ENCODE peak calls at places on chromosomes 3 and 15, in seven cellular contexts. One of them, this sample, is unnamed.

GRCh38 chr3:138046955-138047354 is 37.0 kb downstream of the CLDN18 start:
- DNase-seq in HL-60: no peak
- DNase-seq in endothelial cell: no peak
- DNase-seq in Jurkat, Clone E6-1: no peak
- DNase-seq in T-helper 9 cell: no peak
- DNase-seq in H7: no peak
- DNase-seq in kidney tubule cell: peak; percentile 27
- DNase-seq in this sample: no peak

GRCh38 chr3:178112134-178112533 is 424.1 kb upstream of the KCNMB2 start:
- DNase-seq in HL-60: no peak
- DNase-seq in kidney tubule cell: peak; percentile 11
- DNase-seq in H7: no peak
- DNase-seq in endothelial cell: no peak
- DNase-seq in Jurkat, Clone E6-1: no peak
- DNase-seq in T-helper 9 cell: no peak
- DNase-seq in this sample: peak; percentile 33

GRCh38 chr15:58065011-58065444 is 483 bp downstream of the ALDH1A2 start:
- DNase-seq in endothelial cell: peak; percentile 27
- DNase-seq in HL-60: no peak
- DNase-seq in kidney tubule cell: peak; percentile 20
- DNase-seq in T-helper 9 cell: no peak
- DNase-seq in H7: peak; percentile 56
- DNase-seq in Jurkat, Clone E6-1: no peak
- DNase-seq in this sample: peak; percentile 46

GRCh38 chr3:53773586-53774368 is 72.4 kb downstream of the CHDH start:
- DNase-seq in H7: no peak
- DNase-seq in kidney tubule cell: no peak
- DNase-seq in HL-60: no peak
- DNase-seq in endothelial cell: no peak
- DNase-seq in T-helper 9 cell: no peak
- DNase-seq in Jurkat, Clone E6-1: no peak
- DNase-seq in this sample: no peak

GRCh38 chr15:27579738-27580137 is 519.4 kb downstream of the OCA2 start:
- DNase-seq in H7: no peak
- DNase-seq in kidney tubule cell: no peak
- DNase-seq in Jurkat, Clone E6-1: no peak
- DNase-seq in HL-60: no peak
- DNase-seq in endothelial cell: no peak
- DNase-seq in T-helper 9 cell: no peak
- DNase-seq in this sample: no peak

GRCh38 chr15:38440353-38441129 is 13.4 kb upstream of the FAM98B start:
- DNase-seq in HL-60: peak; percentile 72
- DNase-seq in H7: peak; percentile 30
- DNase-seq in kidney tubule cell: peak; percentile 79
- DNase-seq in endothelial cell: peak; percentile 59
- DNase-seq in T-helper 9 cell: peak; percentile 12
- DNase-seq in Jurkat, Clone E6-1: peak; percentile 74
- DNase-seq in this sample: peak; percentile 70

GRCh38 chr15:64686130-64686735 is 89.2 kb downstream of the RBPMS2 start:
- DNase-seq in HL-60: peak; percentile 43
- DNase-seq in Jurkat, Clone E6-1: peak; percentile 37
- DNase-seq in T-helper 9 cell: no peak
- DNase-seq in kidney tubule cell: peak; percentile 47
- DNase-seq in H7: peak; percentile 65
- DNase-seq in endothelial cell: peak; percentile 52
- DNase-seq in this sample: peak; percentile 35

GRCh38 chr3:79467721-79468120 is 300.1 kb downstream of the ROBO1 start:
- DNase-seq in HL-60: no peak
- DNase-seq in T-helper 9 cell: no peak
- DNase-seq in kidney tubule cell: peak; percentile 37
- DNase-seq in H7: no peak
- DNase-seq in Jurkat, Clone E6-1: no peak
- DNase-seq in endothelial cell: no peak
- DNase-seq in this sample: peak; percentile 54

GRCh38 chr3:156477306-156477705 is 77.6 kb downstream of the SSR3 start:
- DNase-seq in T-helper 9 cell: no peak
- DNase-seq in HL-60: no peak
- DNase-seq in endothelial cell: no peak
- DNase-seq in kidney tubule cell: peak; percentile 13
- DNase-seq in H7: no peak
- DNase-seq in Jurkat, Clone E6-1: no peak
- DNase-seq in this sample: peak; percentile 32

GRCh38 chr3:100602506-100603444 is 6.6 kb upstream of the ADGRG7 start:
- DNase-seq in HL-60: no peak
- DNase-seq in kidney tubule cell: peak; percentile 60
- DNase-seq in T-helper 9 cell: no peak
- DNase-seq in H7: no peak
- DNase-seq in endothelial cell: no peak
- DNase-seq in Jurkat, Clone E6-1: no peak
- DNase-seq in this sample: peak; percentile 32

GRCh38 chr15:61457050-61457733 is 228.1 kb upstream of the RORA start:
- DNase-seq in HL-60: no peak
- DNase-seq in endothelial cell: no peak
- DNase-seq in kidney tubule cell: no peak
- DNase-seq in Jurkat, Clone E6-1: no peak
- DNase-seq in H7: no peak
- DNase-seq in T-helper 9 cell: no peak
- DNase-seq in this sample: no peak

GRCh38 chr3:187519428-187519890 is 150.7 kb downstream of the SST start:
- DNase-seq in H7: peak; percentile 43
- DNase-seq in T-helper 9 cell: no peak
- DNase-seq in kidney tubule cell: peak; percentile 51
- DNase-seq in endothelial cell: no peak
- DNase-seq in Jurkat, Clone E6-1: no peak
- DNase-seq in HL-60: no peak
- DNase-seq in this sample: peak; percentile 67

GRCh38 chr3:197736010-197736490 is 654 bp downstream of the RUBCN start:
- DNase-seq in HL-60: peak; percentile 18
- DNase-seq in endothelial cell: peak; percentile 13
- DNase-seq in H7: peak; percentile 67
- DNase-seq in Jurkat, Clone E6-1: no peak
- DNase-seq in T-helper 9 cell: peak; percentile 32
- DNase-seq in kidney tubule cell: peak; percentile 60
- DNase-seq in this sample: peak; percentile 40

GRCh38 chr3:58535531-58536500 is 1.2 kb downstream of the ACOX2 start:
- DNase-seq in T-helper 9 cell: no peak
- DNase-seq in endothelial cell: no peak
- DNase-seq in H7: no peak
- DNase-seq in Jurkat, Clone E6-1: peak; percentile 75
- DNase-seq in kidney tubule cell: no peak
- DNase-seq in HL-60: no peak
- DNase-seq in this sample: no peak

GRCh38 chr3:183328823-183329222 is 75.8 kb downstream of the B3GNT5 start:
- DNase-seq in HL-60: no peak
- DNase-seq in T-helper 9 cell: no peak
- DNase-seq in kidney tubule cell: peak; percentile 86
- DNase-seq in endothelial cell: no peak
- DNase-seq in H7: no peak
- DNase-seq in Jurkat, Clone E6-1: no peak
- DNase-seq in this sample: no peak

GRCh38 chr3:67947808-67948508 is 293.5 kb upstream of the SUCLG2 start:
- DNase-seq in Jurkat, Clone E6-1: peak; percentile 70
- DNase-seq in H7: peak; percentile 2
- DNase-seq in HL-60: no peak
- DNase-seq in kidney tubule cell: peak; percentile 43
- DNase-seq in endothelial cell: peak; percentile 18
- DNase-seq in T-helper 9 cell: peak; percentile 48
- DNase-seq in this sample: peak; percentile 91

GRCh38 chr3:141268791-141269190 is 37.2 kb downstream of the PXYLP1 start:
- DNase-seq in T-helper 9 cell: no peak
- DNase-seq in HL-60: no peak
- DNase-seq in H7: no peak
- DNase-seq in Jurkat, Clone E6-1: no peak
- DNase-seq in endothelial cell: no peak
- DNase-seq in kidney tubule cell: no peak
- DNase-seq in this sample: no peak

GRCh38 chr3:69774029-69774428 is 34.8 kb downstream of the MITF start:
- DNase-seq in Jurkat, Clone E6-1: no peak
- DNase-seq in T-helper 9 cell: no peak
- DNase-seq in HL-60: no peak
- DNase-seq in kidney tubule cell: no peak
- DNase-seq in H7: no peak
- DNase-seq in endothelial cell: no peak
- DNase-seq in this sample: no peak

GRCh38 chr3:7309707-7310106 is 448.8 kb downstream of the GRM7 start:
- DNase-seq in kidney tubule cell: peak; percentile 63
- DNase-seq in H7: no peak
- DNase-seq in Jurkat, Clone E6-1: no peak
- DNase-seq in T-helper 9 cell: no peak
- DNase-seq in HL-60: no peak
- DNase-seq in endothelial cell: no peak
- DNase-seq in this sample: no peak

GRCh38 chr3:113717308-113717707 is 20.9 kb upstream of the USF3 start:
- DNase-seq in endothelial cell: no peak
- DNase-seq in Jurkat, Clone E6-1: no peak
- DNase-seq in H7: no peak
- DNase-seq in T-helper 9 cell: no peak
- DNase-seq in kidney tubule cell: no peak
- DNase-seq in HL-60: no peak
- DNase-seq in this sample: no peak

GRCh38 chr15:39392469-39393047 is 188.3 kb upstream of the THBS1 start:
- DNase-seq in T-helper 9 cell: no peak
- DNase-seq in HL-60: no peak
- DNase-seq in H7: no peak
- DNase-seq in Jurkat, Clone E6-1: no peak
- DNase-seq in kidney tubule cell: no peak
- DNase-seq in endothelial cell: no peak
- DNase-seq in this sample: no peak

This sample was measured in H9.